ENCODE peak calls at places on chromosomes 7 and 10, in five cellular contexts. A, X, M, Y and K are unnamed samples.

GRCh38 chr10:99975106-99975829 is 34.5 kb downstream of the DNMBP start:
- DNase-seq in M (no peak), Y (no peak), X (no peak), A (no peak), K (peak)

GRCh38 chr7:153396475-153396874 is 636.9 kb downstream of the ACTR3B start:
- DNase-seq in M (no peak), Y (no peak), A (no peak), X (no peak), K (no peak)

GRCh38 chr10:11170993-11171416 is 153.3 kb downstream of the CELF2 start:
- DNase-seq in M (no peak), A (peak), Y (no peak), X (no peak), K (peak)

GRCh38 chr10:19922236-19922963 is 106.2 kb downstream of the PLXDC2 start:
- DNase-seq in X (no peak), A (no peak), Y (no peak), M (no peak), K (no peak)

GRCh38 chr7:106022193-106022821 is 59.2 kb downstream of the CDHR3 start:
- DNase-seq in A (peak), Y (no peak), X (no peak), M (no peak), K (peak)

GRCh38 chr7:12490105-12490688 is 80.3 kb upstream of the SCIN start:
- DNase-seq in A (peak), Y (peak), X (no peak), M (no peak), K (peak)

GRCh38 chr7:11841657-11842056 is 9.7 kb upstream of the THSD7A start:
- DNase-seq in M (no peak), A (no peak), X (no peak), Y (no peak), K (no peak)

GRCh38 chr7:18508441-18509427 is 13.2 kb downstream of the HDAC9 start:
- DNase-seq in A (peak), Y (peak), M (no peak), X (peak), K (peak)

GRCh38 chr7:2893411-2893861 is 49.3 kb upstream of the GNA12 start:
- DNase-seq in A (no peak), X (no peak), Y (no peak), M (no peak), K (peak)

GRCh38 chr7:15113752-15114151 is 211.2 kb upstream of the DGKB start:
- DNase-seq in M (no peak), A (no peak), X (no peak), Y (no peak), K (no peak)

GRCh38 chr7:137774793-137775201 is 72.0 kb downstream of the DGKI start:
- DNase-seq in A (no peak), X (no peak), M (no peak), Y (no peak), K (peak)